ENCODE peak calls at places on chromosomes 12 and 14, in eight cellular contexts. I, M, E, H, Y, O, C and Q are unnamed samples. For H3K36me3, the result is how much of the 10 kb centered on the place peaks cover.

GRCh38 chr12:45121224-45121623 is 70.3 kb upstream of the DBX2 start:
- DNase-seq in I (peak), M (no peak), E (no peak), H (no peak), Y (no peak), O (no peak), C (no peak), Q (no peak)

GRCh38 chr12:16531623-16532022 is 74.3 kb downstream of the LMO3 start:
- DNase-seq in I (no peak), M (peak), E (no peak), H (no peak), Y (no peak), O (peak), C (no peak), Q (no peak)

GRCh38 chr12:79358716-79359341 is 331.9 kb downstream of the PAWR start:
- DNase-seq in I (peak), M (no peak), E (no peak), H (no peak), Y (no peak), O (no peak), C (no peak), Q (no peak)

GRCh38 chr12:79085106-79085682 is 220.6 kb downstream of the SYT1 start:
- DNase-seq in I (no peak), M (no peak), E (no peak), H (no peak), Y (no peak), O (no peak), C (no peak), Q (no peak)

GRCh38 chr14:73250317-73250713 is 13.0 kb downstream of the PAPLN start:
- DNase-seq in I (no peak), M (no peak), E (peak), H (peak), Y (no peak), O (no peak), C (no peak), Q (no peak)

GRCh38 chr14:55721353-55721752 is 141.3 kb downstream of the KTN1 start:
- DNase-seq in I (no peak), M (peak), E (no peak), H (no peak), Y (no peak), O (no peak), C (no peak), Q (no peak)

GRCh38 chr12:79451988-79452387 is 238.8 kb downstream of the PAWR start:
- DNase-seq in I (no peak), M (peak), E (peak), H (no peak), Y (peak), O (peak), C (peak), Q (peak)

GRCh38 chr12:9707864-9708808 is 24.8 kb downstream of the CLECL1 start:
- DNase-seq in I (peak), M (peak), E (peak), H (peak), Y (no peak), O (no peak), C (peak), Q (peak)

GRCh38 chr12:65824314-65824563 is at the start of gene HMGA2:
- DNase-seq in I (no peak), M (no peak), E (no peak), H (peak), Y (peak), O (no peak), C (no peak), Q (no peak)

GRCh38 chr12:53820907-53821306 is 69.1 kb upstream of the CISTR start:
- DNase-seq in I (no peak), M (no peak), E (no peak), H (no peak), Y (no peak), O (no peak), C (no peak), Q (no peak)

GRCh38 chr12:105899589-105899988 is 239.2 kb downstream of the NUAK1 start:
- DNase-seq in I (no peak), M (peak), E (no peak), H (no peak), Y (no peak), O (no peak), C (no peak), Q (no peak)

GRCh38 chr12:68406134-68406576 is 74.0 kb upstream of the MDM1 start:
- DNase-seq in I (peak), M (peak), E (peak), H (peak), Y (peak), O (peak), C (peak), Q (peak)

GRCh38 chr14:96104469-96105057 is 65.4 kb downstream of the C14orf132 start:
- DNase-seq in I (no peak), M (peak), E (peak), H (peak), Y (peak), O (peak), C (peak), Q (peak)

GRCh38 chr12:117036046-117036445 is 63.2 kb downstream of the TESC start:
- DNase-seq in I (no peak), M (no peak), E (peak), H (no peak), Y (peak), O (no peak), C (no peak), Q (peak)

GRCh38 chr12:117151195-117152031 is 38.9 kb downstream of the FBXO21 start:
- DNase-seq in I (peak), M (peak), E (peak), H (no peak), Y (no peak), O (no peak), C (peak), Q (peak)

GRCh38 chr12:59084758-59085383 is 164.6 kb upstream of the LRIG3 start:
- DNase-seq in I (peak), M (no peak), E (peak), H (no peak), Y (peak), O (peak), C (no peak), Q (no peak)

GRCh38 chr14:60170948-60171347 is 5.8 kb upstream of the DHRS7 start:
- DNase-seq in I (no peak), M (no peak), E (no peak), H (no peak), Y (no peak), O (no peak), C (no peak), Q (no peak)

GRCh38 chr12:104718581-104718980 is 239.5 kb downstream of the SLC41A2 start:
- DNase-seq in I (no peak), M (no peak), E (peak), H (no peak), Y (no peak), O (no peak), C (no peak), Q (no peak)

GRCh38 chr12:70722584-70723343 is 85.5 kb upstream of the PTPRB start:
- DNase-seq in I (no peak), M (no peak), E (no peak), H (no peak), Y (no peak), O (no peak), C (peak), Q (no peak)

GRCh38 chr14:96090441-96091148 is 51.4 kb downstream of the C14orf132 start:
- DNase-seq in I (no peak), M (no peak), E (peak), H (no peak), Y (no peak), O (peak), C (peak), Q (peak)

GRCh38 chr12:103128862-103129501 is 171.5 kb downstream of the ASCL1 start:
- DNase-seq in I (no peak), M (no peak), E (no peak), H (no peak), Y (no peak), O (no peak), C (no peak), Q (no peak)

GRCh38 chr12:103130564-103130963 is 173.1 kb downstream of the ASCL1 start:
- DNase-seq in I (no peak), M (no peak), E (no peak), H (no peak), Y (no peak), O (no peak), C (no peak), Q (no peak)
- TF ChIP-seq CTCF in I (no peak), M (no peak), E (no peak), H (no peak), Y (no peak), O (no peak), C (no peak), Q (no peak)

GRCh38 chr14:81435578-81436295 is 35.6 kb upstream of the STON2 start:
- DNase-seq in I (peak), M (peak), E (peak), H (peak), Y (peak), O (no peak), C (peak), Q (peak)

GRCh38 chr14:81434230-81434629 is 34.1 kb upstream of the STON2 start:
- DNase-seq in I (no peak), M (no peak), E (no peak), H (no peak), Y (no peak), O (no peak), C (no peak), Q (no peak)

GRCh38 chr14:81436296-81437138 is 36.4 kb upstream of the STON2 start:
- DNase-seq in I (peak), M (peak), E (peak), H (peak), Y (peak), O (peak), C (peak), Q (peak)

GRCh38 chr14:81433378-81433777 is 33.3 kb upstream of the STON2 start:
- DNase-seq in I (no peak), M (peak), E (no peak), H (no peak), Y (no peak), O (no peak), C (no peak), Q (no peak)

DNA sequence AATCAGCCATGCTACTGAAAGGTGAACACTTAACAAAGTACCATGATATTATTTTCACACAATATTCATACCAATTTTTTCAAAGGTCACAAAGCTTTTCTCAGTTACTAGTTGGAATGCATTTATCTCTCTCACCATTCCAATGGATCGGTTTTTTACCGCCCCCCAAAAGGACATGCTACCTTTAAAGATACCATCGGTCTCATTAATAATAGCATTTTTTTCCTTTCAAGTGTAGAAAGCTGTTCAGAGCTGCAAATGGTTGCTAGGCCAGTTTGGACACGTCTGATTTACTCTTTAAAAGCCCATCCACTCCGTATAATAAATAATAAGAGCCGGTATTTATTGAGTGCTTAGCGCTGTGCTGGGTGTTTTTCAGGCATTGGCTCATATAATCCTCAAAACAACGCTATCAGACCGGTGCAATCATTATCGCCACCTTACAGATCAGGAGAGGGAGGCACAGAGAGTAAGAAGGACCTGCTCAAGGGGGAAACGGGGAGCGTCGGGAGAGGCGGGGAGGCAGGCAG is 35.0 kb upstream of the STON2 start:
- DNase-seq in I (no peak), M (no peak), E (no peak), H (no peak), Y (no peak), O (no peak), C (no peak), Q (no peak)
- H3K4me3 ChIP-seq in I (peak), M (peak), E (peak), H (no peak), Y (peak), O (peak), C (peak), Q (peak)

GRCh38 chr14:101980700-101981099 is 16.3 kb downstream of the DYNC1H1 start:
- DNase-seq in I (no peak), M (peak), E (no peak), H (no peak), Y (no peak), O (peak), C (peak), Q (no peak)

GRCh38 chr14:101980251-101980650 is 15.9 kb downstream of the DYNC1H1 start:
- DNase-seq in I (no peak), M (no peak), E (no peak), H (no peak), Y (no peak), O (no peak), C (no peak), Q (no peak)

GRCh38 chr14:101979666-101980065 is 15.3 kb downstream of the DYNC1H1 start:
- DNase-seq in I (no peak), M (no peak), E (no peak), H (no peak), Y (no peak), O (no peak), C (no peak), Q (no peak)

GRCh38 chr14:101975231-101975630 is 10.9 kb downstream of the DYNC1H1 start:
- DNase-seq in I (no peak), M (no peak), E (no peak), H (no peak), Y (no peak), O (no peak), C (no peak), Q (no peak)

GRCh38 chr14:101977311-101978071 is 13.1 kb downstream of the DYNC1H1 start:
- DNase-seq in I (no peak), M (no peak), E (no peak), H (no peak), Y (no peak), O (no peak), C (no peak), Q (no peak)
- H3K36me3 ChIP-seq in I (under half), M (under half), E (under half), H (under half), Y (half or more), O (under half), C (under half), Q (half or more)

GRCh38 chr14:43697003-43697402 is 810.1 kb downstream of the FSCB start:
- DNase-seq in I (no peak), M (no peak), E (no peak), H (no peak), Y (no peak), O (no peak), C (no peak), Q (no peak)
- TF ChIP-seq CTCF in I (no peak), M (no peak), E (no peak), H (no peak), Y (no peak), O (no peak), C (no peak), Q (no peak)